ENCODE peak calls at places on chromosomes 2 and 18, in four cellular contexts. H is GM12865, B is GM03348, L is kidney tubule cell. Y is an unnamed sample.

GRCh38 chr18:36349552-36349951 is 52.0 kb downstream of the FHOD3 start:
- DNase-seq in H (no peak), B (no peak), L (peak; percentile 97), Y (peak; percentile 93)

GRCh38 chr2:86319700-86320369 is 17.6 kb downstream of the REEP1 start:
- DNase-seq in H (no peak), B (no peak), L (no peak), Y (no peak)

GRCh38 chr2:48249093-48249492 is 280.9 kb upstream of the STON1 start:
- DNase-seq in H (no peak), B (peak; percentile 20), L (peak; percentile 32), Y (no peak)

GRCh38 chr18:58662118-58662517 is 9.1 kb upstream of the MALT1 start:
- DNase-seq in H (peak; percentile 83), B (peak; percentile 14), L (no peak), Y (no peak)

GRCh38 chr2:30491225-30491624 is 44.2 kb downstream of the LCLAT1 start:
- DNase-seq in H (no peak), B (no peak), L (peak; percentile 48), Y (no peak)

GRCh38 chr18:38790303-38790702 is 1224.7 kb upstream of the CELF4 start:
- DNase-seq in H (peak; percentile 15), B (no peak), L (no peak), Y (peak; percentile 31)

GRCh38 chr18:35456181-35456850 is 41.4 kb downstream of the INO80C start:
- DNase-seq in H (no peak), B (no peak), L (peak; percentile 72), Y (no peak)

GRCh38 chr18:67265464-67266245 is 250.9 kb downstream of the DSEL start:
- DNase-seq in H (no peak), B (peak; percentile 44), L (no peak), Y (no peak)

GRCh38 chr18:10242922-10243680 is 211.3 kb upstream of the APCDD1 start:
- DNase-seq in H (no peak), B (no peak), L (no peak), Y (no peak)

GRCh38 chr2:221077799-221078198 is 494.3 kb downstream of the EPHA4 start:
- DNase-seq in H (no peak), B (no peak), L (no peak), Y (no peak)

GRCh38 chr2:55771612-55772011 is 78.0 kb upstream of the PNPT1 start:
- DNase-seq in H (no peak), B (peak; percentile 57), L (peak; percentile 55), Y (peak; percentile 52)

GRCh38 chr2:205695460-205695979 is 13.2 kb downstream of the NRP2 start:
- DNase-seq in H (no peak), B (peak; percentile 64), L (no peak), Y (no peak)

GRCh38 chr2:138455691-138456090 is 45.9 kb upstream of the SPOPL start:
- DNase-seq in H (no peak), B (no peak), L (no peak), Y (no peak)

GRCh38 chr2:236338495-236339184 is 74.4 kb upstream of the ASB18 start:
- DNase-seq in H (no peak), B (no peak), L (peak; percentile 42), Y (no peak)

GRCh38 chr2:137672961-137673552 is 291.2 kb upstream of the HNMT start:
- DNase-seq in H (no peak), B (no peak), L (no peak), Y (no peak)

GRCh38 chr2:180647206-180647605 is 333.2 kb upstream of the UBE2E3 start:
- DNase-seq in H (no peak), B (no peak), L (no peak), Y (no peak)

GRCh38 chr18:51137051-51137729 is 60.3 kb downstream of the MEX3C start:
- DNase-seq in H (no peak), B (no peak), L (no peak), Y (no peak)

GRCh38 chr18:48832961-48833700 is 117.6 kb downstream of the SMAD7 start:
- DNase-seq in H (peak; percentile 65), B (peak; percentile 75), L (peak; percentile 97), Y (peak; percentile 77)

GRCh38 chr2:180191352-180192124 is 184.4 kb upstream of the CWC22 start:
- DNase-seq in H (no peak), B (peak; percentile 9), L (no peak), Y (no peak)

GRCh38 chr2:26696352-26696816 is 3.9 kb downstream of the KCNK3 start:
- DNase-seq in H (no peak), B (peak; percentile 69), L (peak; percentile 100), Y (peak; percentile 99)

GRCh38 chr18:67183398-67183797 is 333.1 kb downstream of the DSEL start:
- DNase-seq in H (no peak), B (no peak), L (no peak), Y (no peak)

GRCh38 chr2:133586978-133587377 is 18.7 kb upstream of the NCKAP5 start:
- DNase-seq in H (no peak), B (peak; percentile 41), L (peak; percentile 47), Y (no peak)

GRCh38 chr2:85435986-85436835 is 17.7 kb downstream of the SH2D6 start:
- DNase-seq in H (no peak), B (no peak), L (no peak), Y (no peak)

GRCh38 chr2:134681201-134681600 is 37.6 kb downstream of the TMEM163 start:
- DNase-seq in H (no peak), B (no peak), L (peak; percentile 26), Y (no peak)

GRCh38 chr2:207766697-207767460 is 2.8 kb downstream of the FZD5 start:
- DNase-seq in H (peak; percentile 7), B (no peak), L (no peak), Y (no peak)

GRCh38 chr2:37615808-37616673 is 55.4 kb downstream of the CDC42EP3 start:
- DNase-seq in H (peak; percentile 59), B (no peak), L (no peak), Y (no peak)

GRCh38 chr2:230537531-230537976 is 121.6 kb downstream of the SP100 start:
- DNase-seq in H (peak; percentile 80), B (no peak), L (no peak), Y (no peak)

GRCh38 chr2:20381457-20381856 is 30.8 kb upstream of the PUM2 start:
- DNase-seq in H (no peak), B (no peak), L (peak; percentile 46), Y (no peak)

GRCh38 chr2:84888401-84889276 is 7.8 kb upstream of the TRABD2A start:
- DNase-seq in H (peak; percentile 83), B (peak; percentile 42), L (peak; percentile 43), Y (peak; percentile 22)